ENCODE peak calls at places on chromosomes 11 and 22, in five cellular contexts. P is esophagus squamous epithelium, U is IMR-90, K is HCT116, D is body of pancreas. Z is an unnamed sample. For H3K36me3 and H3K4me1, the result is how much of the 10 kb centered on the place peaks cover.

GRCh38 chr22:37802310-37803194 is 5.2 kb upstream of the GCAT start:
- DNase-seq in K (no peak), P (no peak), D (peak), U (peak), Z (peak)

GRCh38 chr11:70460959-70461358 is 62.6 kb downstream of the CTTN start:
- DNase-seq in D (no peak), K (no peak), P (no peak), U (no peak), Z (no peak)

GRCh38 chr22:45468872-45469572 is 33.7 kb upstream of the FBLN1 start:
- DNase-seq in D (no peak), P (no peak), U (peak), K (no peak), Z (peak)

GRCh38 chr22:36510384-36510783 is 3.5 kb upstream of the FOXRED2 start:
- DNase-seq in K (no peak), P (no peak), U (no peak), D (no peak), Z (no peak)

GRCh38 chr11:12831471-12832202 is 157.4 kb downstream of the TEAD1 start:
- DNase-seq in P (no peak), U (peak), D (no peak), K (no peak), Z (no peak)

GRCh38 chr11:23112987-23113886 is 253.0 kb upstream of the CCDC179 start:
- DNase-seq in D (peak), U (peak), K (no peak), P (no peak), Z (no peak)

GRCh38 chr11:65625628-65626342 is 10.2 kb downstream of the PCNX3 start:
- DNase-seq in P (no peak), D (peak), U (no peak), K (no peak), Z (peak)

GRCh38 chr11:56152333-56152732 is 7.8 kb downstream of the OR8K5 start:
- DNase-seq in U (no peak), D (no peak), K (no peak), P (no peak), Z (no peak)

GRCh38 chr11:1471736-1472135 is 14.8 kb downstream of the MOB2 start:
- DNase-seq in D (no peak), P (no peak), U (no peak), K (no peak), Z (no peak)

GRCh38 chr11:133515075-133515474 is 17.2 kb downstream of the OPCML start:
- DNase-seq in P (no peak), U (no peak), K (no peak), D (no peak), Z (no peak)

GRCh38 chr11:99020324-99021225 is at the start of gene CNTN5:
- DNase-seq in D (peak), P (no peak), U (peak), K (no peak), Z (peak)

GRCh38 chr11:64005691-64006090 is 19.5 kb downstream of the OTUB1 start:
- DNase-seq in P (no peak), K (no peak), D (no peak), U (no peak), Z (no peak)

GRCh38 chr22:43670545-43670944 is 141.6 kb downstream of the EFCAB6 start:
- DNase-seq in U (no peak), K (no peak), P (no peak), D (no peak), Z (no peak)

GRCh38 chr11:120344302-120345004 is 8.2 kb downstream of the ARHGEF12 start:
- DNase-seq in P (no peak), D (no peak), K (peak), U (peak), Z (no peak)

GRCh38 chr11:3904228-3904627 is 48.8 kb downstream of the STIM1 start:
- DNase-seq in K (no peak), P (no peak), D (no peak), U (no peak), Z (no peak)

GRCh38 chr22:46038174-46038487 is 61.2 kb upstream of the WNT7B start:
- DNase-seq in D (no peak), P (no peak), U (no peak), K (no peak), Z (no peak)

GRCh38 chr11:33557201-33557600 is 143.4 kb downstream of the C11orf91 start:
- DNase-seq in P (no peak), U (peak), K (no peak), D (no peak), Z (no peak)

GRCh38 chr11:10263929-10264328 is 30.1 kb downstream of the SBF2 start:
- DNase-seq in U (peak), K (no peak), D (no peak), P (no peak), Z (no peak)

GRCh38 chr11:67436459-67437081 is 912 bp downstream of the PTPRCAP start:
- DNase-seq in K (no peak), U (no peak), D (no peak), P (no peak), Z (peak)

GRCh38 chr11:67433536-67434394 is 3.7 kb downstream of the PTPRCAP start:
- DNase-seq in U (no peak), D (no peak), P (no peak), K (no peak), Z (no peak)

GRCh38 chr11:67435727-67436458 is 1.6 kb downstream of the PTPRCAP start:
- DNase-seq in U (no peak), D (no peak), P (no peak), K (no peak), Z (no peak)

GRCh38 chr11:67434395-67434881 is 3.0 kb downstream of the PTPRCAP start:
- DNase-seq in U (no peak), D (no peak), K (no peak), P (no peak), Z (no peak)

GRCh38 chr11:67435031-67435726 is 2.3 kb downstream of the PTPRCAP start:
- DNase-seq in P (no peak), K (no peak), D (no peak), U (no peak), Z (no peak)
- H3K36me3 ChIP-seq in P (half or more), K (under half), D (under half), U (half or more), Z (under half)

GRCh38 chr22:30865656-30866055 is 102.9 kb downstream of the MORC2 start:
- DNase-seq in D (no peak), P (no peak), K (no peak), U (no peak), Z (no peak)

GRCh38 chr22:30867746-30868662 is 100.6 kb downstream of the MORC2 start:
- DNase-seq in D (no peak), K (no peak), P (no peak), U (no peak), Z (peak)

GRCh38 chr22:30868663-30869385 is 99.8 kb downstream of the MORC2 start:
- DNase-seq in P (no peak), K (no peak), U (peak), D (no peak), Z (peak)

GRCh38 chr22:30866216-30866615 is 102.4 kb downstream of the MORC2 start:
- DNase-seq in K (no peak), D (no peak), U (no peak), P (no peak), Z (no peak)

GRCh38 chr22:30866811-30867271 is 101.7 kb downstream of the MORC2 start:
- DNase-seq in U (no peak), K (no peak), D (no peak), P (no peak), Z (peak)
- H3K4me1 ChIP-seq in U (under half), K (under half), D (under half), P (under half), Z (under half)

GRCh38 chr11:118002010-118002540 is 15.9 kb downstream of the IL10RA start:
- DNase-seq in K (no peak), U (no peak), P (no peak), D (no peak), Z (no peak)

GRCh38 chr11:118003456-118003855 is 17.3 kb downstream of the IL10RA start:
- DNase-seq in D (no peak), U (no peak), P (no peak), K (no peak), Z (no peak)

GRCh38 chr11:118001494-118001971 is 15.3 kb downstream of the IL10RA start:
- DNase-seq in K (no peak), D (no peak), U (no peak), P (no peak), Z (no peak)

GRCh38 chr11:118003021-118003423 is 16.8 kb downstream of the IL10RA start:
- DNase-seq in P (no peak), K (no peak), U (no peak), D (no peak), Z (no peak)

GRCh38 chr11:118002541-118003019 is 16.4 kb downstream of the IL10RA start:
- DNase-seq in D (peak), P (no peak), U (no peak), K (no peak), Z (peak)
- TF ChIP-seq POLR2A in D (no peak), P (no peak), U (no peak), K (no peak), Z (no peak)

GRCh38 chr22:26512149-26512793 is at the start of gene TFIP11:
- DNase-seq in P (peak), D (peak), U (peak), K (peak), Z (peak)

GRCh38 chr22:26513852-26514251 is 1.6 kb upstream of the TFIP11 start:
- DNase-seq in P (no peak), D (no peak), K (no peak), U (no peak), Z (no peak)

GRCh38 chr22:26503758-26504157 is 8.5 kb downstream of the TFIP11 start:
- DNase-seq in D (no peak), U (no peak), K (no peak), P (no peak), Z (no peak)

GRCh38 chr22:26502688-26503561 is 9.3 kb downstream of the TFIP11 start:
- DNase-seq in U (peak), D (no peak), K (no peak), P (no peak), Z (no peak)

GRCh38 chr22:26508148-26508547 is 4.1 kb downstream of the TFIP11 start:
- DNase-seq in K (no peak), P (no peak), D (no peak), U (no peak), Z (no peak)
- H3K36me3 ChIP-seq in K (under half), P (half or more), D (under half), U (under half), Z (under half)

Z was measured in uterus.